ENCODE peak calls at places on chromosomes 2 and 18, in seven cellular contexts. One of them, this sample, is unnamed.

GRCh38 chr2:80126596-80127189 is 177.9 kb downstream of the LRRTM1 start:
- DNase-seq in H1: no peak
- DNase-seq in IMR-90: peak
- DNase-seq in H9: no peak
- DNase-seq in neuronal stem cell: no peak
- DNase-seq in mesenchymal stem cell: no peak
- DNase-seq in trophoblast cell: no peak
- DNase-seq in this sample: no peak

GRCh38 chr2:78839259-78839658 is 186.2 kb upstream of the REG3G start:
- DNase-seq in H1: no peak
- DNase-seq in IMR-90: no peak
- DNase-seq in H9: no peak
- DNase-seq in neuronal stem cell: no peak
- DNase-seq in mesenchymal stem cell: no peak
- DNase-seq in trophoblast cell: no peak
- DNase-seq in this sample: peak

GRCh38 chr2:74253937-74254336 is 55.5 kb downstream of the MTHFD2 start:
- DNase-seq in H1: no peak
- DNase-seq in IMR-90: no peak
- DNase-seq in H9: no peak
- DNase-seq in neuronal stem cell: no peak
- DNase-seq in mesenchymal stem cell: no peak
- DNase-seq in trophoblast cell: no peak
- DNase-seq in this sample: no peak

GRCh38 chr2:238101891-238102841 is 2.0 kb downstream of the ESPNL start:
- DNase-seq in H1: peak
- DNase-seq in IMR-90: no peak
- DNase-seq in H9: peak
- DNase-seq in neuronal stem cell: no peak
- DNase-seq in mesenchymal stem cell: no peak
- DNase-seq in trophoblast cell: no peak
- DNase-seq in this sample: peak

GRCh38 chr2:107418713-107419112 is 408.0 kb upstream of the RGPD4 start:
- DNase-seq in H1: no peak
- DNase-seq in IMR-90: no peak
- DNase-seq in H9: no peak
- DNase-seq in neuronal stem cell: no peak
- DNase-seq in mesenchymal stem cell: no peak
- DNase-seq in trophoblast cell: no peak
- DNase-seq in this sample: no peak

GRCh38 chr2:180905002-180905401 is 75.4 kb upstream of the UBE2E3 start:
- DNase-seq in H1: no peak
- DNase-seq in IMR-90: peak
- DNase-seq in H9: peak
- DNase-seq in neuronal stem cell: no peak
- DNase-seq in mesenchymal stem cell: peak
- DNase-seq in trophoblast cell: no peak
- DNase-seq in this sample: no peak

GRCh38 chr18:33898427-33898826 is 320.4 kb downstream of the ASXL3 start:
- DNase-seq in H1: no peak
- DNase-seq in IMR-90: no peak
- DNase-seq in H9: no peak
- DNase-seq in neuronal stem cell: no peak
- DNase-seq in mesenchymal stem cell: no peak
- DNase-seq in trophoblast cell: no peak
- DNase-seq in this sample: no peak

GRCh38 chr2:226795281-226796011 is 4.2 kb downstream of the IRS1 start:
- DNase-seq in H1: peak
- DNase-seq in IMR-90: peak
- DNase-seq in H9: no peak
- DNase-seq in neuronal stem cell: no peak
- DNase-seq in mesenchymal stem cell: no peak
- DNase-seq in trophoblast cell: no peak
- DNase-seq in this sample: no peak

GRCh38 chr2:97712693-97713295 is 582 bp upstream of the ZAP70 start:
- DNase-seq in H1: no peak
- DNase-seq in IMR-90: no peak
- DNase-seq in H9: no peak
- DNase-seq in neuronal stem cell: no peak
- DNase-seq in mesenchymal stem cell: no peak
- DNase-seq in trophoblast cell: no peak
- DNase-seq in this sample: no peak

GRCh38 chr2:239308696-239309397 is 92.0 kb downstream of the HDAC4 start:
- DNase-seq in H1: peak
- DNase-seq in IMR-90: peak
- DNase-seq in H9: peak
- DNase-seq in neuronal stem cell: no peak
- DNase-seq in mesenchymal stem cell: peak
- DNase-seq in trophoblast cell: no peak
- DNase-seq in this sample: no peak

GRCh38 chr2:161166538-161167409 is 6.5 kb downstream of the TANK start:
- DNase-seq in H1: no peak
- DNase-seq in IMR-90: peak
- DNase-seq in H9: no peak
- DNase-seq in neuronal stem cell: no peak
- DNase-seq in mesenchymal stem cell: no peak
- DNase-seq in trophoblast cell: no peak
- DNase-seq in this sample: no peak

DNA sequence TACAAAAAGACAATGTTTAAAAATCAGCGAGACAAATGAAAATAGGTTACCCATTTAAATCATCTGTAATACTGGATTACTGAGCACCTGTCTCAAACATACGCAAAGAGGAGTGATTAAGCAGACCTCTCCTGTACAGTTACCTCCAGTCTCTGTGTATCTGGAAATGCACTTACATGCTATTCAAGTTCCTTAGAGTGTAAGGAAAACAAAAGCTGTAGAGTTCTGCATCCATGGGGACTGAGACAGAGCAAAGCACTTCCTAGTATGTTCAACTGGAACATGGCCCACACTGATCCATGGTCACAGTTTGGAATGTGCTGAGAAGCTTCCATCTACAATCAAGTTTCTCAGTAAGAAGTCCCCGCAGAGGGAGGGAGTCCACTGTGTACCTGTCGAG is 63.9 kb downstream of the PPP4R1 start:
- DNase-seq in H1: no peak
- DNase-seq in IMR-90: no peak
- DNase-seq in H9: no peak
- DNase-seq in neuronal stem cell: no peak
- DNase-seq in mesenchymal stem cell: no peak
- DNase-seq in trophoblast cell: no peak
- DNase-seq in this sample: no peak
- H4K8ac ChIP-seq in H1: no peak
- H4K8ac ChIP-seq in IMR-90: no peak
- H4K8ac ChIP-seq in H9: no peak
- H4K8ac ChIP-seq in neuronal stem cell: no peak
- H4K8ac ChIP-seq in mesenchymal stem cell: no peak
- H4K8ac ChIP-seq in trophoblast cell: no peak
- H4K8ac ChIP-seq in this sample: no peak

DNA sequence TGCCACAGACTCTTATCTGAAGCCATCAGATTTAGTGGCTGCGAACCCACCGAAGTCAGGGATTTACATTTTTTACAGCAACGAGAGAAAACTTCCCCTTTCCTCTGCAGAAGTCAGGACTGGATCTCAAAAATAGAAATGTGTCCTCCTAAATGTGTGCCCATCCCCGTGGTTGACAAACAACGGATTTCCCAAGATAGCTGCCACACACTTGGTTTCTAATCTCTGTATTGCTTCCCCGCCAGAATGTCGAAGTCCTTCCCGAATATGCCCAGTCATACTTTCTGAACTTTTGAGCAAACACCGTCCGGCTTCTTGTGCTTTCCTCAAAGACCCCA is 847 bp upstream of the ADAM23 start:
- DNase-seq in H1: no peak
- DNase-seq in IMR-90: no peak
- DNase-seq in H9: no peak
- DNase-seq in neuronal stem cell: no peak
- DNase-seq in mesenchymal stem cell: no peak
- DNase-seq in trophoblast cell: peak
- DNase-seq in this sample: no peak
- H2AK5ac ChIP-seq in H1: no peak
- H2AK5ac ChIP-seq in IMR-90: no peak
- H2AK5ac ChIP-seq in H9: no peak
- H2AK5ac ChIP-seq in neuronal stem cell: no peak
- H2AK5ac ChIP-seq in mesenchymal stem cell: no peak
- H2AK5ac ChIP-seq in trophoblast cell: no peak
- H2AK5ac ChIP-seq in this sample: no peak

GRCh38 chr18:41244751-41245150 is 710.3 kb upstream of the PIK3C3 start:
- DNase-seq in H1: no peak
- DNase-seq in IMR-90: no peak
- DNase-seq in H9: no peak
- DNase-seq in neuronal stem cell: no peak
- DNase-seq in mesenchymal stem cell: no peak
- DNase-seq in trophoblast cell: no peak
- DNase-seq in this sample: no peak
- H3K18ac ChIP-seq in H1: no peak
- H3K18ac ChIP-seq in IMR-90: no peak
- H3K18ac ChIP-seq in H9: no peak
- H3K18ac ChIP-seq in neuronal stem cell: no peak
- H3K18ac ChIP-seq in mesenchymal stem cell: no peak
- H3K18ac ChIP-seq in trophoblast cell: no peak
- H3K18ac ChIP-seq in this sample: no peak

GRCh38 chr2:16014802-16015201 is 74.5 kb downstream of the MYCN start:
- DNase-seq in H1: no peak
- DNase-seq in IMR-90: no peak
- DNase-seq in H9: no peak
- DNase-seq in neuronal stem cell: no peak
- DNase-seq in mesenchymal stem cell: no peak
- DNase-seq in trophoblast cell: no peak
- DNase-seq in this sample: no peak

GRCh38 chr2:16014041-16014787 is 73.9 kb downstream of the MYCN start:
- DNase-seq in H1: no peak
- DNase-seq in IMR-90: no peak
- DNase-seq in H9: no peak
- DNase-seq in neuronal stem cell: no peak
- DNase-seq in mesenchymal stem cell: no peak
- DNase-seq in trophoblast cell: peak
- DNase-seq in this sample: no peak

GRCh38 chr2:16016282-16016681 is 75.9 kb downstream of the MYCN start:
- DNase-seq in H1: no peak
- DNase-seq in IMR-90: no peak
- DNase-seq in H9: no peak
- DNase-seq in neuronal stem cell: no peak
- DNase-seq in mesenchymal stem cell: no peak
- DNase-seq in trophoblast cell: no peak
- DNase-seq in this sample: no peak

GRCh38 chr2:16015903-16016265 is 75.5 kb downstream of the MYCN start:
- DNase-seq in H1: no peak
- DNase-seq in IMR-90: no peak
- DNase-seq in H9: no peak
- DNase-seq in neuronal stem cell: no peak
- DNase-seq in mesenchymal stem cell: no peak
- DNase-seq in trophoblast cell: peak
- DNase-seq in this sample: no peak

DNA sequence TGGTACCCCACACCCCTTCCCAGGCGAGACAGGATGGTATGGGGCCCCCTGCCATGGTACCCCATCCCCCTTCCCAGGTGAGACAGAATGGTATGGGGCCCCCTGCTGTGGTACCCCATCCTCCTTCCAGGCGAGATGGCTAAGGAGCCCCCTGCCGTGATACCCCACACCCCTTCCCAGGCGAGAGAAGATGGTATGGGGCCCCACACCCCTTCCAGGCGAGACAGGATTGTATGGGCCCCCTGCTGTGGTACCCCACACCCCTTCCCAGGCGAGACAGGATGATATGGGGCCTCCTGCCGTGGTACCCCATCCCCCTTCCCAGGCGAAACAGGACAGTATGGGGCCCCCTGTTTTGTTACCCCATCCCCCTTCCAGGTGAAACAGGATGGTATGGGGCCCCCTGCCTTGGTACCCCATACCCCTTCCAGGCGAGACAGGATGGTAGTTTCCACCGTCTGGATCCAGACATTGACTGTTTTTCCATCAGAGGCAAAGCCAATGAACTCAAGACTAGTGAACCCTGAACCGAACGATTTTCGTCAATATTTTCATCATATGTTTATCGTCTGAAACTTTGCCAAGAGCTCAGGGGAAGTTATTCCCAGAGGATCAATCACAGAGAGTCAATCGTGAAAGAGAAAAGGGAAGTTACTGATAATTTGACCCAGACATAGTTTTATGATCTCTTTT is 75.0 kb downstream of the MYCN start:
- DNase-seq in H1: no peak
- DNase-seq in IMR-90: no peak
- DNase-seq in H9: no peak
- DNase-seq in neuronal stem cell: no peak
- DNase-seq in mesenchymal stem cell: no peak
- DNase-seq in trophoblast cell: no peak
- DNase-seq in this sample: no peak
- H4K8ac ChIP-seq in H1: no peak
- H4K8ac ChIP-seq in IMR-90: no peak
- H4K8ac ChIP-seq in H9: no peak
- H4K8ac ChIP-seq in neuronal stem cell: no peak
- H4K8ac ChIP-seq in mesenchymal stem cell: no peak
- H4K8ac ChIP-seq in trophoblast cell: no peak
- H4K8ac ChIP-seq in this sample: no peak

GRCh38 chr2:200624660-200625059 is 38.8 kb downstream of the AOX1 start:
- DNase-seq in H1: no peak
- DNase-seq in IMR-90: peak
- DNase-seq in H9: no peak
- DNase-seq in neuronal stem cell: no peak
- DNase-seq in mesenchymal stem cell: peak
- DNase-seq in trophoblast cell: no peak
- DNase-seq in this sample: no peak

GRCh38 chr2:200625958-200626363 is 40.1 kb downstream of the AOX1 start:
- DNase-seq in H1: no peak
- DNase-seq in IMR-90: peak
- DNase-seq in H9: no peak
- DNase-seq in neuronal stem cell: no peak
- DNase-seq in mesenchymal stem cell: peak
- DNase-seq in trophoblast cell: no peak
- DNase-seq in this sample: no peak

GRCh38 chr2:200622106-200622505 is 36.3 kb downstream of the AOX1 start:
- DNase-seq in H1: no peak
- DNase-seq in IMR-90: peak
- DNase-seq in H9: no peak
- DNase-seq in neuronal stem cell: no peak
- DNase-seq in mesenchymal stem cell: no peak
- DNase-seq in trophoblast cell: no peak
- DNase-seq in this sample: no peak

GRCh38 chr2:200627110-200627770 is 41.4 kb downstream of the AOX1 start:
- DNase-seq in H1: no peak
- DNase-seq in IMR-90: no peak
- DNase-seq in H9: no peak
- DNase-seq in neuronal stem cell: no peak
- DNase-seq in mesenchymal stem cell: no peak
- DNase-seq in trophoblast cell: no peak
- DNase-seq in this sample: no peak

GRCh38 chr2:200625317-200625716 is 39.5 kb downstream of the AOX1 start:
- DNase-seq in H1: no peak
- DNase-seq in IMR-90: peak
- DNase-seq in H9: no peak
- DNase-seq in neuronal stem cell: no peak
- DNase-seq in mesenchymal stem cell: no peak
- DNase-seq in trophoblast cell: no peak
- DNase-seq in this sample: no peak
- H2AK5ac ChIP-seq in H1: no peak
- H2AK5ac ChIP-seq in IMR-90: peak
- H2AK5ac ChIP-seq in H9: no peak
- H2AK5ac ChIP-seq in neuronal stem cell: no peak
- H2AK5ac ChIP-seq in mesenchymal stem cell: no peak
- H2AK5ac ChIP-seq in trophoblast cell: no peak
- H2AK5ac ChIP-seq in this sample: no peak